ENCODE peak calls at places on chromosomes 4 and X, in nine cellular contexts. S is stimulated activated CD8-positive, alpha-beta memory T cell treated with anti-CD3 and anti-CD28 coated beads, Interleukin-12 subunit alpha, Interleukin-12 subunit beta, amount 100 ng/mL, for 4 hours; X is T-helper 2 cell; V is MV-4-11; Z is DMS79; M is pulmonary artery endothelial cell; H is GM06990; G is T follicular helper cell; A is Right ventricle myocardium superior. B is an unnamed sample.

GRCh38 chr4:92334716-92335350 is 31.1 kb downstream of the GRID2 start:
- DNase-seq in S (no peak), X (no peak), V (no peak), Z (no peak), M (no peak), H (no peak), G (no peak), A (no peak), B (no peak)

GRCh38 chrX:54093159-54093558 is 48.9 kb upstream of the PHF8 start:
- DNase-seq in S (no peak), X (no peak), V (no peak), Z (no peak), M (no peak), H (no peak), G (no peak), A (no peak), B (no peak)

GRCh38 chr4:78787392-78788004 is 11.3 kb downstream of the BMP2K start:
- DNase-seq in S (no peak), X (no peak), V (no peak), Z (no peak), M (no peak), H (no peak), G (no peak), A (no peak), B (no peak)

GRCh38 chr4:145679520-145679919 is 426 bp upstream of the C4orf51 start:
- DNase-seq in S (no peak), X (no peak), V (no peak), Z (peak), M (peak), H (no peak), G (no peak), A (peak), B (no peak)

GRCh38 chr4:158314756-158315487 is 104.6 kb downstream of the TMEM144 start:
- DNase-seq in S (no peak), X (no peak), V (no peak), Z (no peak), M (peak), H (no peak), G (no peak), A (no peak), B (no peak)

GRCh38 chr4:100984901-100985300 is 362.4 kb downstream of the PPP3CA start:
- DNase-seq in S (no peak), X (no peak), V (no peak), Z (no peak), M (no peak), H (no peak), G (no peak), A (no peak), B (no peak)

GRCh38 chrX:6777211-6778002 is 242.5 kb upstream of the VCX3A start:
- DNase-seq in S (no peak), X (no peak), V (no peak), Z (no peak), M (no peak), H (peak), G (no peak), A (no peak), B (no peak)

GRCh38 chr4:25405453-25405852 is 28.4 kb downstream of the ANAPC4 start:
- DNase-seq in S (no peak), X (no peak), V (no peak), Z (no peak), M (no peak), H (no peak), G (no peak), A (no peak), B (no peak)

GRCh38 chr4:142278663-142279062 is 567.4 kb downstream of the INPP4B start:
- DNase-seq in S (no peak), X (no peak), V (no peak), Z (no peak), M (no peak), H (no peak), G (no peak), A (no peak), B (no peak)

GRCh38 chr4:127870688-127871087 is 10.0 kb upstream of the PLK4 start:
- DNase-seq in S (no peak), X (no peak), V (no peak), Z (no peak), M (peak), H (no peak), G (no peak), A (no peak), B (no peak)

GRCh38 chr4:5824635-5825034 is 68.3 kb downstream of the CRMP1 start:
- DNase-seq in S (no peak), X (no peak), V (peak), Z (no peak), M (peak), H (no peak), G (no peak), A (no peak), B (no peak)

GRCh38 chr4:47474799-47475198 is 10.3 kb upstream of the ATP10D start:
- DNase-seq in S (no peak), X (no peak), V (no peak), Z (no peak), M (no peak), H (no peak), G (no peak), A (no peak), B (no peak)

GRCh38 chr4:15005474-15006115 is 3.3 kb downstream of the CPEB2 start:
- DNase-seq in S (no peak), X (no peak), V (no peak), Z (no peak), M (no peak), H (no peak), G (no peak), A (no peak), B (no peak)

GRCh38 chr4:38132140-38132673 is 172.0 kb downstream of the PTTG2 start:
- DNase-seq in S (peak), X (peak), V (peak), Z (no peak), M (peak), H (peak), G (peak), A (no peak), B (peak)

GRCh38 chr4:168618577-168619265 is 121.9 kb downstream of the PALLD start:
- DNase-seq in S (no peak), X (no peak), V (no peak), Z (no peak), M (no peak), H (no peak), G (no peak), A (no peak), B (no peak)

GRCh38 chr4:147550626-147551250 is 66.5 kb upstream of the TMEM184C start:
- DNase-seq in S (no peak), X (no peak), V (no peak), Z (no peak), M (no peak), H (peak), G (no peak), A (no peak), B (no peak)

GRCh38 chr4:114782842-114783595 is 184.4 kb downstream of the UGT8 start:
- DNase-seq in S (no peak), X (no peak), V (no peak), Z (no peak), M (no peak), H (no peak), G (no peak), A (no peak), B (no peak)

GRCh38 chrX:45400380-45400779 is 199.7 kb upstream of the DIPK2B start:
- DNase-seq in S (no peak), X (no peak), V (no peak), Z (no peak), M (no peak), H (no peak), G (no peak), A (no peak), B (no peak)

GRCh38 chrX:130173190-130173895 is 1.6 kb downstream of the RAB33A start:
- DNase-seq in S (no peak), X (no peak), V (peak), Z (no peak), M (no peak), H (no peak), G (no peak), A (peak), B (peak)

GRCh38 chr4:109703664-109704351 is 563 bp upstream of the CASP6 start:
- DNase-seq in S (no peak), X (no peak), V (peak), Z (no peak), M (no peak), H (no peak), G (no peak), A (no peak), B (no peak)

GRCh38 chr4:181536196-181536746 is 706.9 kb upstream of the TENM3 start:
- DNase-seq in S (no peak), X (no peak), V (no peak), Z (no peak), M (no peak), H (no peak), G (no peak), A (no peak), B (no peak)

GRCh38 chr4:99885063-99885664 is 9.1 kb downstream of the LAMTOR3 start:
- DNase-seq in S (no peak), X (no peak), V (peak), Z (no peak), M (no peak), H (peak), G (peak), A (no peak), B (no peak)

GRCh38 chr4:53537606-53538005 is 53.7 kb downstream of the LNX1 start:
- DNase-seq in S (no peak), X (no peak), V (no peak), Z (no peak), M (peak), H (no peak), G (no peak), A (no peak), B (no peak)

GRCh38 chrX:133929836-133930464 is 55.4 kb downstream of the GPC3 start:
- DNase-seq in S (no peak), X (no peak), V (no peak), Z (no peak), M (no peak), H (no peak), G (no peak), A (no peak), B (no peak)

GRCh38 chr4:56757270-56757746 is 64.2 kb downstream of the SPINK2 start:
- DNase-seq in S (peak), X (no peak), V (no peak), Z (no peak), M (no peak), H (no peak), G (peak), A (no peak), B (no peak)

GRCh38 chr4:185721190-185721948 is 90.6 kb downstream of the SORBS2 start:
- DNase-seq in S (no peak), X (no peak), V (no peak), Z (no peak), M (no peak), H (no peak), G (no peak), A (no peak), B (no peak)

GRCh38 chr4:56463711-56464110 is 3.7 kb upstream of the SRP72 start:
- DNase-seq in S (no peak), X (no peak), V (peak), Z (no peak), M (no peak), H (no peak), G (no peak), A (no peak), B (no peak)

GRCh38 chrX:45862801-45863200 is 662.1 kb upstream of the DIPK2B start:
- DNase-seq in S (no peak), X (no peak), V (no peak), Z (no peak), M (no peak), H (no peak), G (no peak), A (no peak), B (no peak)

GRCh38 chrX:51148848-51149247 is 183.8 kb upstream of the NUDT10 start:
- DNase-seq in S (no peak), X (no peak), V (no peak), Z (no peak), M (no peak), H (no peak), G (no peak), A (no peak), B (no peak)

GRCh38 chrX:63958134-63958865 is 173.3 kb upstream of the ARHGEF9 start:
- DNase-seq in S (no peak), X (no peak), V (no peak), Z (no peak), M (no peak), H (no peak), G (no peak), A (no peak), B (no peak)

GRCh38 chr4:39975488-39976089 is 2.1 kb downstream of the PDS5A start:
- DNase-seq in S (no peak), X (no peak), V (peak), Z (no peak), M (no peak), H (no peak), G (no peak), A (no peak), B (no peak)

GRCh38 chr4:29002151-29002550 is 1718.0 kb upstream of the PCDH7 start:
- DNase-seq in S (no peak), X (no peak), V (no peak), Z (no peak), M (no peak), H (no peak), G (no peak), A (no peak), B (no peak)

B was measured in natural killer cell.